ENCODE peak calls at places on chromosomes 5 and 9, in nine cellular contexts. D is uterus; X is GM23248; B is aorta; A is naive thymus-derived CD4-positive, alpha-beta T cell; L is transverse colon; K is astrocyte of the spinal cord; S is fibroblast of lung; G is A549. I is an unnamed sample.

GRCh38 chr9:94967481-94967880 is 241.0 kb downstream of the AOPEP start:
- DNase-seq in D (no peak), X (no peak), B (no peak), A (no peak), L (no peak), K (no peak), S (no peak), G (peak; percentile 17), I (no peak)

GRCh38 chr5:144205141-144205551 is 34.5 kb downstream of the KCTD16 start:
- DNase-seq in D (peak; percentile 30), X (peak; percentile 72), B (peak; percentile 55), A (no peak), L (no peak), K (peak; percentile 47), S (peak; percentile 44), G (peak; percentile 34), I (no peak)

GRCh38 chr5:144404672-144405071 is 234.0 kb downstream of the KCTD16 start:
- DNase-seq in D (no peak), X (no peak), B (no peak), A (no peak), L (no peak), K (no peak), S (no peak), G (no peak), I (no peak)

GRCh38 chr5:141495456-141495811 is 6.6 kb downstream of the PCDHGC5 start:
- DNase-seq in D (no peak), X (no peak), B (no peak), A (no peak), L (no peak), K (no peak), S (no peak), G (no peak), I (no peak)

GRCh38 chr5:141782991-141783598 is 95.1 kb downstream of the PCDH1 start:
- DNase-seq in D (no peak), X (peak; percentile 40), B (no peak), A (no peak), L (no peak), K (no peak), S (no peak), G (peak; percentile 31), I (no peak)

GRCh38 chr5:36686881-36687280 is 80.5 kb downstream of the SLC1A3 start:
- DNase-seq in D (no peak), X (no peak), B (no peak), A (no peak), L (no peak), K (no peak), S (no peak), G (no peak), I (no peak)

GRCh38 chr5:36001032-36001431 is 9.8 kb upstream of the UGT3A1 start:
- DNase-seq in D (no peak), X (no peak), B (no peak), A (no peak), L (no peak), K (no peak), S (no peak), G (no peak), I (no peak)

GRCh38 chr5:153148624-153148976 is 341.9 kb upstream of the GRIA1 start:
- DNase-seq in D (no peak), X (no peak), B (no peak), A (no peak), L (no peak), K (no peak), S (no peak), G (no peak), I (no peak)

GRCh38 chr5:122019936-122020590 is 58.0 kb downstream of the LOX start:
- DNase-seq in D (no peak), X (peak; percentile 43), B (no peak), A (no peak), L (no peak), K (peak; percentile 18), S (no peak), G (no peak), I (no peak)

GRCh38 chr5:174189638-174190037 is 144.1 kb downstream of the NSG2 start:
- DNase-seq in D (no peak), X (no peak), B (no peak), A (no peak), L (no peak), K (no peak), S (no peak), G (no peak), I (no peak)

GRCh38 chr5:174145821-174146220 is 100.3 kb downstream of the NSG2 start:
- DNase-seq in D (no peak), X (peak; percentile 7), B (no peak), A (no peak), L (no peak), K (no peak), S (no peak), G (peak; percentile 24), I (no peak)

GRCh38 chr5:139481122-139481533 is 1.4 kb downstream of the STING1 start:
- DNase-seq in D (peak; percentile 70), X (peak; percentile 38), B (peak; percentile 72), A (no peak), L (no peak), K (no peak), S (peak; percentile 42), G (no peak), I (no peak)

GRCh38 chr5:143205386-143205785 is 198.1 kb downstream of the NR3C1 start:
- DNase-seq in D (no peak), X (peak; percentile 97), B (peak; percentile 57), A (no peak), L (no peak), K (peak; percentile 93), S (peak; percentile 87), G (no peak), I (no peak)

GRCh38 chr9:135253305-135254004 is 166.0 kb downstream of the OLFM1 start:
- DNase-seq in D (no peak), X (peak; percentile 19), B (peak; percentile 29), A (no peak), L (no peak), K (no peak), S (no peak), G (no peak), I (no peak)

GRCh38 chr5:98906756-98907355 is 22.0 kb downstream of the CHD1 start:
- DNase-seq in D (no peak), X (no peak), B (no peak), A (no peak), L (no peak), K (no peak), S (no peak), G (no peak), I (no peak)

GRCh38 chr5:29252390-29252789 is 1941.1 kb upstream of the CDH6 start:
- DNase-seq in D (no peak), X (no peak), B (no peak), A (no peak), L (no peak), K (no peak), S (no peak), G (no peak), I (no peak)

GRCh38 chr9:121286973-121287721 is 19.2 kb downstream of the GSN start:
- DNase-seq in D (peak; percentile 90), X (peak; percentile 95), B (peak; percentile 91), A (no peak), L (peak; percentile 87), K (peak; percentile 99), S (peak; percentile 97), G (peak; percentile 96), I (no peak)
- H3K4me3 ChIP-seq in D (no peak overlapping the region), X (peak overlapping the region; percentile 60), B (no peak overlapping the region), A (no peak overlapping the region), L (no peak overlapping the region), K (no peak overlapping the region), S (peak overlapping the region; percentile 47), G (no peak overlapping the region), I (no peak overlapping the region)

DNA sequence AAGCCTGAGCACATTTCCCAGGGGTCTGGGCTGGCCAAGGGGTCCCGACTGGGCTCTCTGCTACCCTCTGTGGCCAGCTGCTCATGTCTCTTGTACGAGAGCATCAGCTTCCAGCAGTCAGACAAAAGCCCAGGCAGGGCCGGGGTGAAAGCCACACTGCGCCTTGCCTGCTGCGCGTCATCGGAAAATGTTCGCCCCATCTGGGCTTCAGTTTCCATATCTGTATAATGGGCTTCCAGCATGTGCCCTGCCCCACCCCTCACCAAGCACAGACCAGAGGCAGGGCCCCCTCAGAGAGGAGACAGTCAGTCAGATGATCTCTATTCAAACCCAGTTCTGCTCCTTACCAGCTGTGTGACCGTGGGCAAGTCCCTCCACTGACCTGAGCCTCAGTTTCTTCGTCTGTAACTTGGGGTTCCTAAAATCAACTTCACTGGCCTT is 8.0 kb upstream of the GRHPR start:
- DNase-seq in D (no peak), X (no peak), B (peak; percentile 42), A (no peak), L (no peak), K (no peak), S (no peak), G (no peak), I (no peak)
- H3K4me3 ChIP-seq in D (no peak overlapping the region), X (no peak overlapping the region), B (no peak overlapping the region), A (no peak overlapping the region), L (no peak overlapping the region), K (no peak overlapping the region), S (no peak overlapping the region), G (no peak overlapping the region), I (no peak overlapping the region)

DNA sequence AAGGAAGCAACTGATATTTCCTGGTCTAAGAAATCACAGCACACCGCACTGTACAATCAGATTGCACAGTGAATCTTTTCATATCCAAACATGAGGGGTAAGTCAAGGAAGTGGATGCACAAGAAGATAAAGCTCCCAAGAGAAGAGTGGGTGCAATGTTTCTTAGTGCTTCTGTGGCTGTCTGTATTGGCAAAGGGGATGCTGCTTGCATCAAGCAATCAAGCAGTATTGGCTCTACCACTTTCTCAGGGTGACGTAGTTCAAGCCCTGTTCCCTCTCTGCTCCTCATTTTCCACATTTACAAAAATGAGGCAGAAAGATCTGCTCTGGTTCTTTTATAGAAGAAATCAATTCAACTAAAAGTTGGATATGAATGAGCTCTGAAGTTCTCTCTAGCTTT is 2.3 kb downstream of the TNFSF8 start:
- DNase-seq in D (no peak), X (no peak), B (no peak), A (no peak), L (no peak), K (no peak), S (no peak), G (no peak), I (no peak)
- H3K4me3 ChIP-seq in D (no peak overlapping the region), X (no peak overlapping the region), B (no peak overlapping the region), A (peak overlapping the region; percentile 81), L (no peak overlapping the region), K (no peak overlapping the region), S (no peak overlapping the region), G (no peak overlapping the region), I (no peak overlapping the region)

DNA sequence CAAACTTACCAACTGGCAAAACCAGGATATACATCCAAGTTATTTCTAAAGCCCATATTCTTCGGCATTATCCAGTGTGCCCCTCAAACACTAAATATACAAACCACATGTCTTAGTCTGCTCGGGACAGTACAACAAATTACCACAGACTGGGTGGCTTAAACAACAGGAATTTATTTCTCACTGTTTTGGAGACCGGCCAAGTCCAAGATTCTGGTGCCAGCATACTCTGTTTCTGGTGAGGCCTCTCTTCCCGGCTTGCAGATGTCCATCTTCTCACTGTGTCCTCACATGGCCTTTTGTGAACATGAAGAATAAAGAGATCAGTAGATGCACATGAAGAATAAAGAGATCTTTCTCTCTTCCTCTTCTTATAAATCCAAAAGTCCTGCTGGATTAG is 12.9 kb upstream of the SLCO6A1 start:
- DNase-seq in D (no peak), X (peak; percentile 50), B (no peak), A (no peak), L (no peak), K (peak; percentile 47), S (peak; percentile 31), G (no peak), I (no peak)
- H3K4me3 ChIP-seq in D (no peak overlapping the region), X (no peak overlapping the region), B (no peak overlapping the region), A (no peak overlapping the region), L (no peak overlapping the region), K (no peak overlapping the region), S (no peak overlapping the region), G (no peak overlapping the region), I (no peak overlapping the region)

I was measured in GM12864.